ENCODE peak calls at places on chromosome 16, in four cellular contexts. O, V, N and J are unnamed samples.

GRCh38 chr16:23365602-23366240 is 63.6 kb downstream of the SCNN1B start:
- DNase-seq in O (peak), V (no peak), N (no peak), J (no peak)

GRCh38 chr16:64532117-64532516 is 589.7 kb downstream of the CDH11 start:
- DNase-seq in O (no peak), V (no peak), N (no peak), J (no peak)

GRCh38 chr16:78962457-78962929 is 638.0 kb downstream of the MAF start:
- DNase-seq in O (no peak), V (no peak), N (no peak), J (no peak)

GRCh38 chr16:90019543-90020259 is 445 bp upstream of the DBNDD1 start:
- DNase-seq in O (peak), V (peak), N (no peak), J (peak)

GRCh38 chr16:54031107-54031760 is 255.4 kb downstream of the IRX3 start:
- DNase-seq in O (no peak), V (no peak), N (no peak), J (no peak)

GRCh38 chr16:88658714-88659113 is 4.2 kb downstream of the MVD start:
- DNase-seq in O (no peak), V (no peak), N (no peak), J (no peak)

GRCh38 chr16:55622930-55623561 is 32.7 kb upstream of the SLC6A2 start:
- DNase-seq in O (peak), V (no peak), N (peak), J (peak)

GRCh38 chr16:23508589-23509440 is 1.5 kb downstream of the GGA2 start:
- DNase-seq in O (peak), V (no peak), N (no peak), J (peak)

GRCh38 chr16:84970447-84971127 is 40.7 kb downstream of the ZDHHC7 start:
- DNase-seq in O (peak), V (peak), N (peak), J (peak)

GRCh38 chr16:72247821-72248253 is 75.9 kb upstream of the PMFBP1 start:
- DNase-seq in O (no peak), V (peak), N (no peak), J (no peak)

GRCh38 chr16:79949417-79949816 is 348.9 kb upstream of the MAF start:
- DNase-seq in O (no peak), V (no peak), N (no peak), J (no peak)

GRCh38 chr16:426115-426905 is 861 bp downstream of the RAB11FIP3 start:
- DNase-seq in O (peak), V (no peak), N (no peak), J (no peak)

GRCh38 chr16:56801762-56802161 is 63.2 kb upstream of the SLC12A3 start:
- DNase-seq in O (no peak), V (no peak), N (no peak), J (no peak)

GRCh38 chr16:56798955-56799354 is 66.1 kb upstream of the SLC12A3 start:
- DNase-seq in O (no peak), V (no peak), N (no peak), J (no peak)

GRCh38 chr16:56795011-56795410 is 65.1 kb downstream of the NUP93 start:
- DNase-seq in O (no peak), V (no peak), N (no peak), J (no peak)

GRCh38 chr16:56800355-56800754 is 64.7 kb upstream of the SLC12A3 start:
- DNase-seq in O (no peak), V (no peak), N (no peak), J (no peak)

GRCh38 chr16:56797861-56798260 is 67.1 kb upstream of the SLC12A3 start:
- DNase-seq in O (no peak), V (no peak), N (no peak), J (no peak)
- H4K5ac ChIP-seq in O (no peak), V (no peak), N (no peak), J (no peak)

GRCh38 chr16:3086596-3087242 is 12.4 kb downstream of the ZSCAN10 start:
- DNase-seq in O (no peak), V (no peak), N (no peak), J (no peak)
- H2AK5ac ChIP-seq in O (no peak), V (no peak), N (no peak), J (no peak)

GRCh38 chr16:15777533-15778203 is 79.2 kb downstream of the MYH11 start:
- DNase-seq in O (peak), V (peak), N (peak), J (peak)
- H2BK15ac ChIP-seq in O (no peak), V (no peak), N (no peak), J (no peak)

DNA sequence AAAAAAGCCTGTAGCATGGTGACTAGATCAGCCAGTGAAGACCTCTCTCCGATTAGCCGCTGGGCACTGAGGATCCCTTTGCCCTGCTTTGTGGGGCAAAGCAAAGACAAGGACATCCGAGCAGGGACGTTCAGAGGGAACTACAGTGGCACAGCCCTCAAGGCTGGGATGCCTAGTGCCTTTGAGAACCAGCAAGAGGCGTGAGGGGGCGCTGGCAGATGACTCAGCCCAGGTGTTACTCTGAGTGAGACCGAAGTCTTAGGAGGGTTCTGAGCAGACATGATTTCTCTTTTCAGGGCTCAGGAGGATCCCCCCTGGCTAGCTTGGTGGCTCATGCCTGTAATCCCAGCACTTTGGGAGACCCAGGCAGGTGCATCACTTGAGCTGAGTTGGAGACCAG is 178.6 kb downstream of the CPPED1 start:
- DNase-seq in O (peak), V (no peak), N (no peak), J (peak)
- H4K5ac ChIP-seq in O (no peak), V (no peak), N (no peak), J (no peak)

GRCh38 chr16:3880623-3881498 is at the start of gene CREBBP:
- DNase-seq in O (peak), V (peak), N (peak), J (peak)
- H2AK5ac ChIP-seq in O (no peak), V (peak), N (no peak), J (no peak)

DNA sequence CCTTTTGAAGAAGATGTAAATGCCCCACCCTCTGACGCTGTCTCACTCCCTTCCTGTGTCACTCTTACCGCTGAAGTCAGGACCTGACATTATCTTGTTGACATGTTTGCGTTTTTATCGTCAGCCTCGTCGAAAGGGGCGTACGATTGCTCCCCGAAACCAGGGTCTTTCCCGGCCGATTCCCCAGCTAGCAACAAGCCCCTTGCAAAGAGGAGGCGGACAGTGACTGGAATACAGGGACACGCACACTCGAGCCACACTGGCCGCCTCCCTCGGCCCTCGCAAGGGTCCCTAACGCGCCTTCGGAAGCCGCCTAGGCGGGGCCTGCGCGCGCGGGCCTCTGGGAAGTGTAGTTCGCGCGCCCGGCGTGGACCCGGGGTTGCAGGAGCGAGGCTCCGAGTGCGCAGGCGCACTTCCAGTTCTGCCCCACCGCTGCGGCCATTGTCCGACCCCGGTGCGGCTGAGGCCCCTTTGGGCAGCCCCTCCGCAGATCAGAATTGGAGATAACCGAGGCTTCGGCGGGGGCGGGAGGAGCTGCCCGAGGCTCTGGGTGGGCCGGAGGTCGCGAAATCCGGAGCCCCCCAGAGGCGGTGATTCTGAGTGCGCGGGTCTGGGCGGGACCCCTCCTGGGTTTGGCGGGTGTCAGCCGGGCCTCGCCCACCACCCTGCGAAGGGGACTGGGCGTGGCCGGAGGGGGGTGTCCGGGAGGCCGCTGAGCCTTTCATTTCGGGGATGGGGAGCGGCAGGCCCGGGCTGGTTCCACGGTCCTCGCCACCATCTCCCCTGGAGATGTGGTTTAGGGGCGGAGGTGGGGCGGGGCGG is at the start of gene ZFP90:
- DNase-seq in O (peak), V (peak), N (peak), J (peak)
- H2BK15ac ChIP-seq in O (no peak), V (peak), N (no peak), J (no peak)

GRCh38 chr16:8549843-8550412 is 40.4 kb downstream of the TMEM114 start:
- DNase-seq in O (no peak), V (no peak), N (no peak), J (no peak)

GRCh38 chr16:8554881-8555280 is 35.4 kb downstream of the TMEM114 start:
- DNase-seq in O (no peak), V (no peak), N (no peak), J (no peak)

GRCh38 chr16:8551388-8552332 is 38.7 kb downstream of the TMEM114 start:
- DNase-seq in O (no peak), V (no peak), N (no peak), J (no peak)

GRCh38 chr16:8550728-8551387 is 39.5 kb downstream of the TMEM114 start:
- DNase-seq in O (no peak), V (no peak), N (no peak), J (no peak)

GRCh38 chr16:8552487-8553221 is 37.7 kb downstream of the TMEM114 start:
- DNase-seq in O (no peak), V (no peak), N (no peak), J (peak)
- H4K5ac ChIP-seq in O (no peak), V (no peak), N (no peak), J (no peak)

GRCh38 chr16:86573646-86574508 is 4.5 kb upstream of the FOXL1 start:
- DNase-seq in O (peak), V (no peak), N (no peak), J (no peak)

GRCh38 chr16:86572616-86573015 is 5.7 kb upstream of the FOXL1 start:
- DNase-seq in O (peak), V (no peak), N (no peak), J (no peak)

GRCh38 chr16:86572041-86572521 is 5.5 kb downstream of the FOXC2 start:
- DNase-seq in O (peak), V (no peak), N (no peak), J (peak)

GRCh38 chr16:86574646-86575045 is 3.7 kb upstream of the FOXL1 start:
- DNase-seq in O (no peak), V (no peak), N (no peak), J (no peak)

GRCh38 chr16:86573215-86573614 is 5.1 kb upstream of the FOXL1 start:
- DNase-seq in O (peak), V (no peak), N (no peak), J (peak)
- H2AK5ac ChIP-seq in O (no peak), V (peak), N (peak), J (no peak)

GRCh38 chr16:21565816-21566669 is 33.3 kb upstream of the METTL9 start:
- DNase-seq in O (no peak), V (no peak), N (no peak), J (no peak)

GRCh38 chr16:21563676-21564075 is 35.7 kb upstream of the METTL9 start:
- DNase-seq in O (no peak), V (no peak), N (no peak), J (no peak)

GRCh38 chr16:21566891-21567414 is 32.4 kb upstream of the METTL9 start:
- DNase-seq in O (no peak), V (no peak), N (no peak), J (no peak)

GRCh38 chr16:21570676-21571017 is 28.7 kb upstream of the METTL9 start:
- DNase-seq in O (no peak), V (no peak), N (no peak), J (no peak)

GRCh38 chr16:21568502-21569189 is 30.7 kb upstream of the METTL9 start:
- DNase-seq in O (no peak), V (peak), N (no peak), J (no peak)
- H2BK15ac ChIP-seq in O (no peak), V (no peak), N (no peak), J (no peak)